ENCODE peak calls at places on chromosome 22, in seven cellular contexts. One of them, this sample, is unnamed.

GRCh38 chr22:50507991-50508884 is at the start of gene NCAPH2:
- DNase-seq in left cardiac atrium: peak; percentile 96
- DNase-seq in CD8-positive, alpha-beta memory T cell: peak; percentile 96
- DNase-seq in GM12891: peak; percentile 100
- DNase-seq in cardiac fibroblast: peak; percentile 98
- DNase-seq in amygdala: peak; percentile 96
- DNase-seq in CD4-positive, alpha-beta T cell: peak; percentile 97
- DNase-seq in this sample: peak; percentile 97

GRCh38 chr22:17678817-17679385 is 40.3 kb downstream of the BCL2L13 start:
- DNase-seq in CD4-positive, alpha-beta T cell: no peak
- DNase-seq in CD8-positive, alpha-beta memory T cell: no peak
- DNase-seq in amygdala: no peak
- DNase-seq in GM12891: no peak
- DNase-seq in left cardiac atrium: no peak
- DNase-seq in cardiac fibroblast: no peak
- DNase-seq in this sample: no peak

GRCh38 chr22:31616315-31616980 is 45.6 kb downstream of the PISD start:
- DNase-seq in amygdala: no peak
- DNase-seq in GM12891: peak; percentile 54
- DNase-seq in cardiac fibroblast: no peak
- DNase-seq in CD4-positive, alpha-beta T cell: no peak
- DNase-seq in CD8-positive, alpha-beta memory T cell: no peak
- DNase-seq in left cardiac atrium: no peak
- DNase-seq in this sample: no peak

GRCh38 chr22:35172452-35172851 is 84.8 kb upstream of the HMGXB4 start:
- DNase-seq in CD8-positive, alpha-beta memory T cell: no peak
- DNase-seq in CD4-positive, alpha-beta T cell: no peak
- DNase-seq in GM12891: no peak
- DNase-seq in left cardiac atrium: no peak
- DNase-seq in amygdala: no peak
- DNase-seq in cardiac fibroblast: no peak
- DNase-seq in this sample: no peak

GRCh38 chr22:50605349-50606074 is 4.9 kb downstream of the MAPK8IP2 start:
- DNase-seq in CD4-positive, alpha-beta T cell: no peak
- DNase-seq in cardiac fibroblast: no peak
- DNase-seq in amygdala: no peak
- DNase-seq in CD8-positive, alpha-beta memory T cell: no peak
- DNase-seq in left cardiac atrium: no peak
- DNase-seq in GM12891: no peak
- DNase-seq in this sample: no peak

GRCh38 chr22:45671051-45671782 is 417 bp upstream of the ATXN10 start:
- DNase-seq in CD8-positive, alpha-beta memory T cell: no peak
- DNase-seq in amygdala: no peak
- DNase-seq in GM12891: no peak
- DNase-seq in left cardiac atrium: peak; percentile 29
- DNase-seq in CD4-positive, alpha-beta T cell: no peak
- DNase-seq in cardiac fibroblast: no peak
- DNase-seq in this sample: peak; percentile 64

GRCh38 chr22:27823221-27823620 is 21.7 kb upstream of the MN1 start:
- DNase-seq in amygdala: no peak
- DNase-seq in CD4-positive, alpha-beta T cell: no peak
- DNase-seq in left cardiac atrium: no peak
- DNase-seq in GM12891: no peak
- DNase-seq in CD8-positive, alpha-beta memory T cell: no peak
- DNase-seq in cardiac fibroblast: no peak
- DNase-seq in this sample: no peak

GRCh38 chr22:47865626-47866025 is 1103.2 kb downstream of the TBC1D22A start:
- DNase-seq in GM12891: no peak
- DNase-seq in CD4-positive, alpha-beta T cell: no peak
- DNase-seq in left cardiac atrium: no peak
- DNase-seq in CD8-positive, alpha-beta memory T cell: no peak
- DNase-seq in amygdala: no peak
- DNase-seq in cardiac fibroblast: no peak
- DNase-seq in this sample: no peak

GRCh38 chr22:28600546-28601143 is 79.0 kb downstream of the TTC28 start:
- DNase-seq in CD8-positive, alpha-beta memory T cell: peak; percentile 56
- DNase-seq in CD4-positive, alpha-beta T cell: no peak
- DNase-seq in GM12891: no peak
- DNase-seq in amygdala: no peak
- DNase-seq in cardiac fibroblast: peak; percentile 79
- DNase-seq in left cardiac atrium: no peak
- DNase-seq in this sample: no peak

GRCh38 chr22:28907311-28908008 is 24.1 kb downstream of the ZNRF3 start:
- DNase-seq in CD8-positive, alpha-beta memory T cell: no peak
- DNase-seq in GM12891: no peak
- DNase-seq in left cardiac atrium: no peak
- DNase-seq in CD4-positive, alpha-beta T cell: no peak
- DNase-seq in amygdala: no peak
- DNase-seq in cardiac fibroblast: no peak
- DNase-seq in this sample: no peak

GRCh38 chr22:25909988-25910387 is 168.0 kb downstream of the MYO18B start:
- DNase-seq in CD4-positive, alpha-beta T cell: no peak
- DNase-seq in GM12891: no peak
- DNase-seq in cardiac fibroblast: no peak
- DNase-seq in CD8-positive, alpha-beta memory T cell: no peak
- DNase-seq in amygdala: no peak
- DNase-seq in left cardiac atrium: no peak
- DNase-seq in this sample: no peak

GRCh38 chr22:31340360-31340759 is 5.8 kb downstream of the PATZ1 start:
- DNase-seq in GM12891: no peak
- DNase-seq in CD8-positive, alpha-beta memory T cell: no peak
- DNase-seq in CD4-positive, alpha-beta T cell: no peak
- DNase-seq in left cardiac atrium: no peak
- DNase-seq in cardiac fibroblast: no peak
- DNase-seq in amygdala: no peak
- DNase-seq in this sample: no peak

This sample was measured in right atrium auricular region.